ENCODE peak calls at places on chromosome 9, in four cellular contexts. Q, F, O and U are unnamed samples.

GRCh38 chr9:33166263-33167083 is 663 bp downstream of the B4GALT1 start:
- DNase-seq in F (peak), Q (no peak), O (no peak), U (peak)

GRCh38 chr9:136619742-136620440 is 42.8 kb upstream of the EGFL7 start:
- DNase-seq in O (peak), Q (peak), F (peak), U (peak)

GRCh38 chr9:127074561-127075548 is 47.6 kb downstream of the ANGPTL2 start:
- DNase-seq in Q (no peak), F (no peak), O (peak), U (no peak)

GRCh38 chr9:109246533-109246932 is 74.3 kb downstream of the EPB41L4B start:
- DNase-seq in O (no peak), F (no peak), Q (no peak), U (no peak)

GRCh38 chr9:137971477-137972138 is 94.0 kb downstream of the CACNA1B start:
- DNase-seq in O (no peak), F (no peak), Q (no peak), U (no peak)

GRCh38 chr9:6703898-6704639 is 53.7 kb upstream of the KDM4C start:
- DNase-seq in Q (peak), F (peak), O (peak), U (peak)

GRCh38 chr9:136051568-136052432 is 43.3 kb downstream of the NACC2 start:
- DNase-seq in F (peak), O (peak), Q (peak), U (peak)

GRCh38 chr9:92943062-92943616 is 4.2 kb upstream of the FGD3 start:
- DNase-seq in O (no peak), Q (no peak), F (no peak), U (no peak)

GRCh38 chr9:6128030-6128429 is 87.6 kb upstream of the IL33 start:
- DNase-seq in Q (no peak), O (no peak), F (no peak), U (no peak)

GRCh38 chr9:132945186-132946130 is 1.0 kb upstream of the TSC1 start:
- DNase-seq in O (no peak), Q (no peak), F (no peak), U (no peak)

GRCh38 chr9:18626046-18626698 is 152.2 kb downstream of the ADAMTSL1 start:
- DNase-seq in Q (no peak), O (no peak), F (no peak), U (no peak)

GRCh38 chr9:91803970-91804752 is 145.9 kb downstream of the ROR2 start:
- DNase-seq in F (no peak), Q (no peak), O (no peak), U (no peak)

GRCh38 chr9:31683126-31683525 is 701.3 kb upstream of the ACO1 start:
- DNase-seq in O (no peak), Q (peak), F (no peak), U (no peak)

GRCh38 chr9:128254362-128254761 is 21.4 kb downstream of the GOLGA2 start:
- DNase-seq in F (no peak), O (no peak), Q (no peak), U (no peak)

GRCh38 chr9:77952641-77953341 is 78.8 kb downstream of the GNAQ start:
- DNase-seq in Q (peak), F (no peak), O (no peak), U (no peak)

GRCh38 chr9:93468763-93469456 is 15.5 kb upstream of the FAM120AOS start:
- DNase-seq in Q (peak), F (no peak), O (no peak), U (no peak)

GRCh38 chr9:69877852-69878507 is 57.4 kb downstream of the CFAP95 start:
- DNase-seq in Q (no peak), O (no peak), F (no peak), U (no peak)

GRCh38 chr9:135939351-135940265 is 21.6 kb downstream of the UBAC1 start:
- DNase-seq in O (no peak), Q (no peak), F (no peak), U (no peak)

GRCh38 chr9:131500939-131501541 is 1.7 kb upstream of the POMT1 start:
- DNase-seq in Q (peak), O (no peak), F (no peak), U (no peak)

GRCh38 chr9:95749493-95749892 is 126.0 kb upstream of the ERCC6L2 start:
- DNase-seq in Q (no peak), F (no peak), O (no peak), U (no peak)

GRCh38 chr9:22169243-22169642 is 160.1 kb upstream of the CDKN2B start:
- DNase-seq in F (no peak), O (no peak), Q (peak), U (no peak)

GRCh38 chr9:89877051-89878002 is 272.5 kb downstream of the GADD45G start:
- DNase-seq in F (no peak), O (no peak), Q (no peak), U (no peak)

GRCh38 chr9:82549174-82549821 is 513.6 kb downstream of the RASEF start:
- DNase-seq in Q (no peak), O (no peak), F (no peak), U (no peak)

GRCh38 chr9:93278164-93278563 is 94.2 kb downstream of the WNK2 start:
- DNase-seq in Q (no peak), O (no peak), F (no peak), U (no peak)

GRCh38 chr9:18682907-18683306 is 209.0 kb downstream of the ADAMTSL1 start:
- DNase-seq in F (no peak), Q (no peak), O (no peak), U (no peak)

GRCh38 chr9:116594552-116594951 is 92.6 kb upstream of the TRIM32 start:
- DNase-seq in O (no peak), Q (peak), F (no peak), U (no peak)

GRCh38 chr9:96014078-96014477 is 138.6 kb downstream of the ERCC6L2 start:
- DNase-seq in O (no peak), F (no peak), Q (no peak), U (no peak)

GRCh38 chr9:88106492-88106891 is 31.8 kb downstream of the SPATA31C2 start:
- DNase-seq in O (peak), Q (peak), F (no peak), U (peak)

GRCh38 chr9:116141864-116142561 is 11.6 kb upstream of the PAPPA start:
- DNase-seq in Q (peak), F (no peak), O (no peak), U (no peak)

GRCh38 chr9:95511232-95511951 is 5.4 kb downstream of the PTCH1 start:
- DNase-seq in Q (peak), O (no peak), F (no peak), U (peak)

GRCh38 chr9:110110154-110110553 is 97.8 kb downstream of the C9orf152 start:
- DNase-seq in O (no peak), F (no peak), Q (no peak), U (no peak)

GRCh38 chr9:127927457-127928231 is 2.9 kb downstream of the PIP5KL1 start:
- DNase-seq in F (no peak), Q (no peak), O (no peak), U (no peak)

GRCh38 chr9:86521322-86521721 is 167.1 kb upstream of the TUT7 start:
- DNase-seq in Q (no peak), F (no peak), O (no peak), U (no peak)

GRCh38 chr9:106333487-106333886 is 529.5 kb upstream of the ZNF462 start:
- DNase-seq in O (no peak), F (no peak), Q (no peak), U (no peak)

GRCh38 chr9:137268538-137269201 is 8.9 kb upstream of the TOR4A start:
- DNase-seq in O (no peak), F (peak), Q (no peak), U (no peak)

GRCh38 chr9:4328723-4329122 is 28.9 kb upstream of the GLIS3 start:
- DNase-seq in Q (peak), O (no peak), F (no peak), U (no peak)

GRCh38 chr9:136107155-136107952 is 11.3 kb downstream of the TMEM250 start:
- DNase-seq in O (no peak), F (no peak), Q (no peak), U (no peak)

DNA sequence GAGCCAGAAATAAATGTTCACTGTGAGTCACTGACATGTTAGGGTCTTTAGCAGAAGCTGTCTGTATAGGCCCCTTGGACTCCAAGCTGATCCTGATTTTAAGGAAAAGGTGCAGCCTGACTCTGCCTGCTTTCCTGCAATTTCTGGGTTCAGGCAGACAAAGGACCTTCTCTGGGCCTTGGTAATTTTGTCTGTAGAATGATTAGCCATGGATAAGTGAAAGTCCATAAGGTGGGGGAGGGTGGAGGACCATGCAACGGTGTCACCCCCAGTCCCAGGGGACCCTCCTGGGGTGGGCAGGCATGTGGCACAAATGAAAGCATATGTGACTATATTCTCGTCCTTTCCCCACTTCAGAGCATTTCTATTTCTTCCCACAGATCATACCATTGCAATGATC is 158.0 kb upstream of the ALDH1B1 start:
- DNase-seq in O (no peak), Q (no peak), F (no peak), U (no peak)
- H3K27ac ChIP-seq in O (no peak), Q (no peak), F (no peak), U (no peak)

DNA sequence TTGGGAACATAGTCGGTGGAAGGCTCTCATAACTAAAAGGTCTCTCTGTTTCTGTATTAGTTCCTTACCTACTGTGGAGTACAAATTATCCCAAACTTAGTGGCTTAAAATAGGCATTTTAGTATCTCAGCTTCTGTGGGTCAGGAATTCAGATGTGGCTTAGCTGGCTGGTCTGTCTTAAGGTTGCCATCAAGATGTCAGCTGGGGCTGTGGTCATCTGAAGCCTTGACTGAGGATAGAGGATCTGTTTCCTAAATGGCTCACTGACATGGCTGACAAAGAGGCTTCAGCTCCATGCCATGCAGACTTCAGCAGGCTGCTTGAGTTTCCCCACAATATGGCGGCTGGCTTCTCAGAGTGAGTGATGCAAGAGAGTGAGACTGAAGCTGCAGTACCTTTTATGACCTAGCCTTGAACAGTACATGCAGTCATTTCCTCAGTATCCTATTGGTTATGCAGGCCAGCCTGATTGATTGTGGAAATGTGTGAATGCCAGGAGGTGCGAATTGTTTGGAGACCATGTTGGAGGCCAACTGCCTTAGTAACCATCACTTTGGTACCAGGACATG is 152.7 kb upstream of the IER5L start:
- DNase-seq in F (no peak), Q (peak), O (no peak), U (no peak)
- H3K27ac ChIP-seq in F (peak), Q (no peak), O (no peak), U (peak)

DNA sequence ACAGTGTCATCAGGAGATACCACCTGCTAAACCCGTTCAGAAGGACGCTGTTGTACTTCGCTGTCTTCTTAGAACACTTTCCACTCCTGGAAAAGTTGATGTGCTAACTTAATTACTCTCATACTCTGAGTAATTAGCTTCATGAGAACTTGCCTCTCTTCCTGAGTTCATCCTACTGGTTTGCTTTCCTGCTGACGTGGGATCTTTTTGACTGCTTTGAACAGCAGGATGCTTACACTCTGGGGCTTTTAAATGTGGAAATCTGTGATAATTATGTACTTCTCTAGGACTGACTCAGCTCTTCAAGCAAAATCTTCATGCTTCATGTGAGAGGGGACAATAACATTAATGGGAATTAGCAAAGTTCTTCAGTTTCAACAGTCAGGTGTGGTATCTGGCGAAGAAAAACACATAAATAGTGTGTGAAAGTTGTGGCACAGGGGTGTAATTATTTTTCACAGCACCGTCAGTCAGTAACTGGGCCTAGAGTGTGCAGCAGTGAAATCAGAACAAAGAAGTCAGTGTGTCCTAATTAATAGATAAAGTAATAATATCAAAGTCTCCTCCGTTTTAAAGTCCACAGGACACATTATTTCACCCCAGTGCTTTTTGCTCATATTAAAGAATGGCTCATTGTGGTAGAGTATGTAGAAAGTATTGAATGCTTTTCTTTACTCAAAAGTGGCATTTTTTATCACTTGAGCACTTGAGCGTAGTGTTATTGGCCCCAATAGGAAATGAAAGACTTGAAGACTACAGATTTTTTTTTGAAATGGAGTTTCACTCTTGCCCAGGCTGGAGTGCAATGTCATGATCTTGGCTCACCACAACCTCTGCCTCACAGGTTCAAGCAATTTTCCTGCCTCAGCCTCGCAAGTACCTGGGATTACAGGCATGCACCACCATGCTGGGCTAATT is 140.9 kb upstream of the DMRT1 start:
- DNase-seq in F (no peak), Q (no peak), O (no peak), U (no peak)
- H3K27ac ChIP-seq in F (peak), Q (no peak), O (no peak), U (no peak)

DNA sequence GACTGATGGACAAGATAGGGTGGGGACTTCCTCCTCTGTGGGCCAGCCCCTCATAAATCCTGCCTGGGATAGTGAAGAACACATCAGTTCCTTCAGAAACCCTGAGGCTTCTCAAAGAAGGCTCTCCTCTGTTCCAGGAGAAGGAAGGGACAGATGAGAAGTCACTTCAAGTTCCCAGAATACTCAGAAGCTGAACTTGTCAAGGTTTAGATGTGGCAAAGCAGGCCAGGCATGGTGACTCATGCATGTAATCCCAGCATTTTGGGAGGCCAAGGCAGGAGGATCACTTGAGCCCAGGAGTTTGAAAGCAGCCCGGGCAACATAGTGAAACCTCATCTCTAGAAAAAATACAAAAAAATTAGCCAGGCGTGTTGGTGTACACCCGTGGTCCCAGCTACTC is 38.5 kb downstream of the STOM start:
- DNase-seq in Q (no peak), O (no peak), F (no peak), U (no peak)
- H3K27ac ChIP-seq in Q (peak), O (no peak), F (peak), U (no peak)

GRCh38 chr9:125548141-125548540 is 158.9 kb downstream of the MAPKAP1 start:
- DNase-seq in O (no peak), F (no peak), Q (no peak), U (no peak)
- H3K27ac ChIP-seq in O (no peak), F (peak), Q (no peak), U (no peak)

GRCh38 chr9:16868706-16869105 is 1.8 kb downstream of the BNC2 start:
- DNase-seq in F (no peak), Q (peak), O (no peak), U (no peak)

GRCh38 chr9:16869140-16869903 is 1.1 kb downstream of the BNC2 start:
- DNase-seq in O (no peak), F (no peak), Q (peak), U (peak)

GRCh38 chr9:16869961-16870605 is 387 bp downstream of the BNC2 start:
- DNase-seq in O (no peak), F (peak), Q (peak), U (no peak)

GRCh38 chr9:16871358-16872151 is 1.1 kb upstream of the BNC2 start:
- DNase-seq in F (peak), O (peak), Q (peak), U (peak)

GRCh38 chr9:16870606-16871357 is at the start of gene BNC2:
- DNase-seq in F (peak), Q (peak), O (peak), U (peak)
- H3K27ac ChIP-seq in F (peak), Q (peak), O (no peak), U (peak)

GRCh38 chr9:114614373-114614772 is 3.3 kb downstream of the TMEM268 start:
- DNase-seq in Q (no peak), F (no peak), O (no peak), U (no peak)

GRCh38 chr9:114621975-114622609 is 11.0 kb downstream of the TMEM268 start:
- DNase-seq in O (no peak), F (no peak), Q (peak), U (no peak)

GRCh38 chr9:114621561-114621960 is 10.5 kb downstream of the TMEM268 start:
- DNase-seq in O (no peak), Q (no peak), F (no peak), U (no peak)

GRCh38 chr9:114616684-114617520 is 5.8 kb downstream of the TMEM268 start:
- DNase-seq in Q (no peak), F (peak), O (peak), U (peak)

GRCh38 chr9:114619205-114619758 is 8.2 kb downstream of the TMEM268 start:
- DNase-seq in O (no peak), Q (no peak), F (no peak), U (no peak)
- H3K27ac ChIP-seq in O (no peak), Q (no peak), F (peak), U (peak)

DNA sequence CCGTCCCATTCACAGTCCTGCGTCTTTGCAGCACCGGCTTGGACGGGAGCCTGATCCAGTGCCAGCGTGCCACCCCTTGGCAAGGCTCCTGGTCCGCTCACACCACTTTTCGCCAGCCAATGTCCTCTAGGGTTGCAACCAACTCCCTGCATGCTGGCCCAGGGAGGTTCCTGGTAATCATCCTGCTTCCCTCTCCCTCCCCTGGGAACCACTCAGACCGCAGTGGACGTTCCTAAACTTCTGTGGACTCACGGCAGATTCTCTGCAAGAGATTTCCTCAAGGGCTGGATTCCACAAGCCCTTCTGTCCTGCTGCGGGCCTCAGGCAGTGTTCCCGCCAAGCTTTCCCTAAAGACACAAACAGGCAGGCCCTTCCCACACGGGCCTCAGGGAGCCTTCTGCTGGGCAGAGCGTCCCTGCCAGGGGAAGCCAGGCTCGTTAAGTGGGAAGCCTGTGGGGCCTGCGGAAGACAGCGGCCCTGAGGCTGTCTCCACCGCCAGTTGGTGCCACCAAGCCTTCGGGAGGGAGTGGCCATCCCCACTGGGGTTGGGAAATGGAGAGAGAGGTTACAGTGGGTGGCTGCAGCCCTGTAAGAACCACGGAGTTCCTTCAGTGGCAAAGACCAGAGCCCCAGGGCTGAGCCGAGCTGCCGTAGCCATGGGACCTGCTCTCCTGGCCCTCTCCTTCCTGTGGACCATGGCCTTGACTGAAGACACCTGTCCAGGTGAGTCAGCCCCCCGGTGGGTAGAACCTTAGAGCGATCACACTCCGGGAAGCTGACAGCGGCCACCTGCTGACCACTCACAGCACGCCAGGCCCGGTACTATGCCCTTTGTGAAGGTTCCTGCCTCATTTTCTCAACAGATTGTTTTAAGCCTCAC is 16.4 kb upstream of the FCN2 start:
- DNase-seq in Q (no peak), O (no peak), F (peak), U (no peak)
- H3K27ac ChIP-seq in Q (no peak), O (no peak), F (no peak), U (peak)

DNA sequence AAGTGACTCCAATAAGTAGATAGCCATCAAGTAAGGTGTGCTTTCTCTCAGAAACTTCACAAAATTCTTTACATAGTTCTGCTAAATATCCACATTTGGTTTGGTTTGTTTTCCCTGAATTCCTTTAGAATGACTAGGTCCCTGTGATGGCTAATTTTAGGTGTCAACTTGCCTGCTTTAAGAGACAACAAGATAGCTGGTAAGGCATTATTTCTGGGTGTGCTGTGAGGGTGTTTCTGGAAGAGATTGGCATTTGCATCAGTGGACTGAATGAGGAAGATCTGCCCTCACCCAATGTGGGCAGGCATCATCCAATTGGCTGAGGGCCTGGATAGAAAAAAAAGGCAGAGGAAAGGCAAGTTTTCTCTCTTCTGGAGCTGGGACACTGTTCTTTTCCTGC is 8.3 kb upstream of the PTBP3 start:
- DNase-seq in F (no peak), Q (peak), O (no peak), U (no peak)
- H3K27ac ChIP-seq in F (no peak), Q (no peak), O (no peak), U (no peak)